ENCODE peak calls at places on chromosomes 5 and 9, in six cellular contexts. M, D, W, B, J and C are unnamed samples.

GRCh38 chr5:15510816-15511215 is 10.8 kb downstream of the FBXL7 start:
- DNase-seq in M (no peak), D (peak), W (no peak), B (no peak), J (no peak), C (no peak)

GRCh38 chr9:123083680-123084079 is 50.2 kb downstream of the GPR21 start:
- DNase-seq in M (no peak), D (no peak), W (no peak), B (no peak), J (no peak), C (no peak)

GRCh38 chr9:136743639-136744211 is 985 bp upstream of the LCN10 start:
- DNase-seq in M (no peak), D (no peak), W (no peak), B (no peak), J (no peak), C (no peak)

GRCh38 chr5:102971693-102972293 is 148.1 kb downstream of the GIN1 start:
- DNase-seq in M (no peak), D (peak), W (no peak), B (no peak), J (no peak), C (no peak)

GRCh38 chr5:96952946-96953730 is 17.3 kb downstream of the LNPEP start:
- DNase-seq in M (no peak), D (no peak), W (no peak), B (no peak), J (no peak), C (no peak)

GRCh38 chr9:122110100-122110833 is 17.2 kb upstream of the TTLL11 start:
- DNase-seq in M (no peak), D (no peak), W (no peak), B (no peak), J (no peak), C (no peak)

GRCh38 chr5:1337490-1338195 is 7.3 kb downstream of the CLPTM1L start:
- DNase-seq in M (no peak), D (no peak), W (no peak), B (no peak), J (no peak), C (no peak)

GRCh38 chr5:149632311-149633251 is 51.3 kb downstream of the ARHGEF37 start:
- DNase-seq in M (no peak), D (peak), W (no peak), B (no peak), J (no peak), C (no peak)

GRCh38 chr9:93094294-93095204 is 1.5 kb upstream of the CARD19 start:
- DNase-seq in M (no peak), D (no peak), W (no peak), B (peak), J (no peak), C (no peak)

GRCh38 chr5:31362931-31363568 is 168.8 kb downstream of the DROSHA start:
- DNase-seq in M (no peak), D (peak), W (no peak), B (no peak), J (no peak), C (no peak)